ENCODE peak calls at places on chromosomes 5 and 9, in eight cellular contexts. A is AG09319; D is NCI-H1092 treated with DMSO at 0.1 percent for 48 hours; K is brain pericyte; H is endothelial cell; J is activated CD4-positive, alpha-beta T cell treated with anti-CD3 and anti-CD28 coated beads, Interleukin-2, amount 50 U/mL, for 4 hours; C is MG63; S is H4. Y is an unnamed sample.

GRCh38 chr5:33997331-33997983 is 10.4 kb downstream of the AMACR start:
- DNase-seq in A (peak; percentile 82), D (peak; percentile 81), K (peak; percentile 69), H (peak; percentile 38), J (peak; percentile 3), C (peak; percentile 61), S (peak; percentile 92), Y (peak; percentile 65)

GRCh38 chr5:137896560-137896959 is 7.3 kb downstream of the PKD2L2 start:
- DNase-seq in A (no peak), D (no peak), K (no peak), H (no peak), J (no peak), C (no peak), S (no peak), Y (no peak)

GRCh38 chr9:133701321-133701980 is 36.7 kb downstream of the SARDH start:
- DNase-seq in A (no peak), D (no peak), K (no peak), H (no peak), J (peak; percentile 50), C (no peak), S (no peak), Y (no peak)

GRCh38 chr9:84212982-84213381 is 127.6 kb downstream of the SLC28A3 start:
- DNase-seq in A (no peak), D (no peak), K (no peak), H (no peak), J (no peak), C (no peak), S (no peak), Y (no peak)

GRCh38 chr5:150038547-150038946 is 38.0 kb downstream of the HMGXB3 start:
- DNase-seq in A (no peak), D (no peak), K (no peak), H (no peak), J (no peak), C (no peak), S (no peak), Y (no peak)

GRCh38 chr9:99819123-99819483 is 2.6 kb upstream of the NR4A3 start:
- DNase-seq in A (no peak), D (no peak), K (no peak), H (no peak), J (peak; percentile 86), C (no peak), S (no peak), Y (no peak)

GRCh38 chr5:179926657-179927056 is 19.0 kb upstream of the TBC1D9B start:
- DNase-seq in A (no peak), D (no peak), K (no peak), H (no peak), J (no peak), C (no peak), S (no peak), Y (no peak)

GRCh38 chr5:38994329-38994927 is 79.8 kb downstream of the RICTOR start:
- DNase-seq in A (peak; percentile 44), D (peak; percentile 9), K (no peak), H (peak; percentile 34), J (no peak), C (peak; percentile 28), S (peak; percentile 79), Y (peak; percentile 55)

GRCh38 chr9:2013688-2014087 is 1.5 kb upstream of the SMARCA2 start:
- DNase-seq in A (no peak), D (no peak), K (no peak), H (no peak), J (no peak), C (no peak), S (no peak), Y (no peak)

GRCh38 chr5:149452007-149452664 is 73.0 kb upstream of the IL17B start:
- DNase-seq in A (no peak), D (no peak), K (no peak), H (peak; percentile 62), J (no peak), C (no peak), S (no peak), Y (peak; percentile 38)

GRCh38 chr9:742104-742503 is 99.4 kb upstream of the DMRT1 start:
- DNase-seq in A (no peak), D (no peak), K (no peak), H (no peak), J (no peak), C (no peak), S (no peak), Y (no peak)

GRCh38 chr9:92507496-92507895 is 25.2 kb upstream of the ASPN start:
- DNase-seq in A (no peak), D (no peak), K (no peak), H (no peak), J (no peak), C (no peak), S (no peak), Y (no peak)

GRCh38 chr5:1730487-1730847 is 69.2 kb downstream of the MRPL36 start:
- DNase-seq in A (no peak), D (no peak), K (no peak), H (peak; percentile 1), J (no peak), C (no peak), S (no peak), Y (no peak)

GRCh38 chr9:21611896-21612295 is 129.8 kb upstream of the IFNE start:
- DNase-seq in A (no peak), D (no peak), K (no peak), H (no peak), J (no peak), C (no peak), S (no peak), Y (no peak)

GRCh38 chr5:122463221-122463620 is 151.2 kb downstream of the SNCAIP start:
- DNase-seq in A (peak; percentile 52), D (no peak), K (no peak), H (no peak), J (no peak), C (no peak), S (peak; percentile 75), Y (no peak)

GRCh38 chr5:168301593-168302388 is 10.3 kb downstream of the WWC1 start:
- DNase-seq in A (no peak), D (no peak), K (no peak), H (no peak), J (no peak), C (peak; percentile 87), S (no peak), Y (peak; percentile 92)

GRCh38 chr9:29212590-29213373 is 1639.5 kb upstream of the C9orf72 start:
- DNase-seq in A (no peak), D (peak; percentile 56), K (no peak), H (peak; percentile 58), J (no peak), C (no peak), S (peak; percentile 13), Y (peak; percentile 9)

GRCh38 chr5:89628876-89629635 is 746.1 kb upstream of the MEF2C start:
- DNase-seq in A (no peak), D (no peak), K (no peak), H (no peak), J (no peak), C (no peak), S (no peak), Y (no peak)

GRCh38 chr5:135095871-135096270 is 61.8 kb upstream of the PITX1 start:
- DNase-seq in A (no peak), D (no peak), K (no peak), H (no peak), J (no peak), C (no peak), S (no peak), Y (no peak)

GRCh38 chr9:15211160-15211993 is 95.6 kb downstream of the TTC39B start:
- DNase-seq in A (peak; percentile 66), D (peak; percentile 75), K (peak; percentile 47), H (peak; percentile 78), J (peak; percentile 40), C (peak; percentile 79), S (peak; percentile 58), Y (peak; percentile 59)

GRCh38 chr5:133831506-133832224 is 136.8 kb downstream of the C5orf15 start:
- DNase-seq in A (no peak), D (no peak), K (no peak), H (no peak), J (no peak), C (peak; percentile 34), S (no peak), Y (no peak)

Y was measured in Caki2.